ENCODE peak calls at places on chromosomes 4 and X, in eight cellular contexts. K is HepG2, W is HCT116, D is K562, M is Panc1, T is GM12878, B is upper lobe of left lung, F is GM23338. E is an unnamed sample.

GRCh38 chrX:43693602-43694406 is 37.7 kb downstream of the MAOA start:
- ATAC-seq in T (no peak), K (peak), M (no peak), D (no peak), B (no peak), W (no peak), F (no peak), E (no peak)

GRCh38 chrX:54842638-54843037 is 35.1 kb downstream of the MAGED2 start:
- ATAC-seq in K (no peak), W (no peak), M (no peak), T (no peak), B (no peak), D (no peak), F (no peak), E (no peak)

GRCh38 chrX:45697591-45697990 is 496.9 kb upstream of the DIPK2B start:
- ATAC-seq in F (no peak), K (no peak), D (no peak), T (no peak), W (no peak), M (no peak), B (peak), E (peak)

GRCh38 chrX:68433155-68433980 is at the start of gene OPHN1:
- ATAC-seq in K (peak), D (peak), T (no peak), M (peak), F (peak), B (peak), W (peak), E (peak)

GRCh38 chr4:53863163-53863562 is 201.2 kb downstream of the CHIC2 start:
- ATAC-seq in W (no peak), M (no peak), F (no peak), B (peak), K (no peak), T (no peak), D (no peak), E (no peak)

GRCh38 chr4:40458109-40458508 is 123.0 kb downstream of the CHRNA9 start:
- ATAC-seq in F (no peak), K (peak), B (no peak), T (peak), W (no peak), M (no peak), D (no peak), E (no peak)

GRCh38 chr4:3746701-3747581 is 19.2 kb upstream of the ADRA2C start:
- ATAC-seq in M (no peak), K (no peak), D (no peak), F (no peak), T (no peak), B (no peak), W (peak), E (no peak)

GRCh38 chrX:57925806-57926205 is 15.5 kb upstream of the ZXDA start:
- ATAC-seq in F (no peak), M (no peak), T (no peak), K (no peak), D (no peak), W (no peak), B (no peak), E (no peak)

GRCh38 chr4:6019316-6020263 is 1.4 kb upstream of the C4orf50 start:
- ATAC-seq in K (no peak), M (peak), F (peak), D (peak), T (peak), W (peak), B (peak), E (no peak)

GRCh38 chr4:33200377-33200776 is 2480.2 kb downstream of the PCDH7 start:
- ATAC-seq in W (no peak), M (no peak), B (no peak), F (no peak), T (no peak), D (no peak), K (no peak), E (no peak)

DNA sequence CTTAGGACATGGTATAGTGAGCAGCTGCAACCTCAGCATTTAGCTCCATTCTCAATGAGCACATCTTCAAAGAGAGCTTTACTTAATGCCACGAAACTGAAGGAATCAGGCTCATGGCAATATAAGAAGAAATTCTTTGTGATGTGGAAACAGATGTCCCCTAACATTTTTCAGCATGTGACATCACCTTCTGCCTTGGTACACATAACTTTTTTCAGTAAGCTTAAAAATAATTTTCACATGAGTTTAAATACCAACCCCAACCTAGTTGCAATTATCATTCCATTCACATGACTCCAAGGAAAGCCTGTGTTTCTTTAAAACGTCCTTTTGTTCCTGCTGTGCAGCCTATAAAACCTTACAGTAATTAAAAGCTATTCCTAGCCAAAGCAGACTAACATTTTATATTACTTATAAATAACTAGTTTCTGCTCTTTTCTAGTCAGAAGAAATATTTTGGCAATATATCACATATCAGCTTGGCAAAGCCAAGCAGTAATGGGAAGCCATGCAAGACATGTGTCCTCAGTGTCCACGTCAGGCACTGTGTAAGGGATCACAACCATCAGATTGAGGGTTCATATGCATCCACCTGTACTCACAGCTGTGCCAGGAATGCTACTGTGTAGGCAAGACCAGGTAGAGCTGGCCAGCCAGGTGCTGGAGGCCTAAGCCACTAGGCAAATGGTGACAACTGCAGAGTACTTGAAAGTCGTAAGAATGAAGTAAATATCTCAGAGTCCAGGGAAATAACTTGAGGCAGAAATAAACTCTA is 466.6 kb downstream of the INPP4B start:
- ATAC-seq in T (peak), D (no peak), B (no peak), W (peak), K (no peak), F (peak), M (peak), E (peak)
- TF ChIP-seq POLR2AphosphoS5 in T (no peak), D (no peak), B (no peak), W (no peak), K (no peak), F (no peak), M (no peak), E (peak)

GRCh38 chr4:68905598-68906237 is 45.9 kb downstream of the UGT2A3 start:
- ATAC-seq in T (peak), F (peak), D (no peak), W (no peak), K (peak), M (no peak), B (peak), E (no peak)
- H3K27ac ChIP-seq in T (no peak), F (peak), D (no peak), W (no peak), K (no peak), M (no peak), B (peak), E (peak)

GRCh38 chrX:120672389-120672788 is 42.5 kb upstream of the C1GALT1C1 start:
- ATAC-seq in F (no peak), T (no peak), K (peak), M (no peak), D (peak), B (peak), W (no peak), E (peak)
- TF ChIP-seq POLR2AphosphoS5 in F (no peak), T (no peak), K (no peak), M (no peak), D (no peak), B (no peak), W (no peak), E (peak)

GRCh38 chr4:139709660-139710059 is 44.0 kb downstream of the MGST2 start:
- ATAC-seq in W (no peak), D (no peak), K (no peak), B (no peak), T (no peak), M (no peak), F (no peak), E (no peak)

GRCh38 chr4:139712882-139713281 is 47.3 kb downstream of the MGST2 start:
- ATAC-seq in F (no peak), K (no peak), B (no peak), D (no peak), T (no peak), M (no peak), W (no peak), E (no peak)

GRCh38 chr4:139715721-139716391 is 50.2 kb downstream of the MGST2 start:
- ATAC-seq in K (no peak), T (no peak), D (no peak), W (no peak), F (no peak), B (no peak), M (no peak), E (no peak)

GRCh38 chr4:139710073-139710472 is 44.5 kb downstream of the MGST2 start:
- ATAC-seq in B (no peak), D (no peak), F (no peak), K (no peak), T (no peak), W (no peak), M (no peak), E (no peak)

GRCh38 chr4:139711461-139711860 is 45.8 kb downstream of the MGST2 start:
- ATAC-seq in M (no peak), T (no peak), F (no peak), W (no peak), B (no peak), D (no peak), K (no peak), E (no peak)
- H3K27ac ChIP-seq in M (no peak), T (no peak), F (no peak), W (no peak), B (no peak), D (no peak), K (no peak), E (peak)

GRCh38 chr4:11426716-11427115 is 2.0 kb downstream of the HS3ST1 start:
- ATAC-seq in D (no peak), K (no peak), W (no peak), M (no peak), B (no peak), F (no peak), T (no peak), E (no peak)

GRCh38 chr4:11428161-11428700 is 463 bp downstream of the HS3ST1 start:
- ATAC-seq in T (peak), F (peak), W (peak), B (peak), M (no peak), K (no peak), D (no peak), E (no peak)

GRCh38 chr4:11429646-11430045 is 952 bp upstream of the HS3ST1 start:
- ATAC-seq in K (no peak), D (no peak), M (no peak), T (no peak), W (no peak), F (no peak), B (no peak), E (no peak)

GRCh38 chr4:11427201-11427996 is 1.3 kb downstream of the HS3ST1 start:
- ATAC-seq in F (peak), D (no peak), W (no peak), K (no peak), B (no peak), M (no peak), T (peak), E (no peak)

DNA sequence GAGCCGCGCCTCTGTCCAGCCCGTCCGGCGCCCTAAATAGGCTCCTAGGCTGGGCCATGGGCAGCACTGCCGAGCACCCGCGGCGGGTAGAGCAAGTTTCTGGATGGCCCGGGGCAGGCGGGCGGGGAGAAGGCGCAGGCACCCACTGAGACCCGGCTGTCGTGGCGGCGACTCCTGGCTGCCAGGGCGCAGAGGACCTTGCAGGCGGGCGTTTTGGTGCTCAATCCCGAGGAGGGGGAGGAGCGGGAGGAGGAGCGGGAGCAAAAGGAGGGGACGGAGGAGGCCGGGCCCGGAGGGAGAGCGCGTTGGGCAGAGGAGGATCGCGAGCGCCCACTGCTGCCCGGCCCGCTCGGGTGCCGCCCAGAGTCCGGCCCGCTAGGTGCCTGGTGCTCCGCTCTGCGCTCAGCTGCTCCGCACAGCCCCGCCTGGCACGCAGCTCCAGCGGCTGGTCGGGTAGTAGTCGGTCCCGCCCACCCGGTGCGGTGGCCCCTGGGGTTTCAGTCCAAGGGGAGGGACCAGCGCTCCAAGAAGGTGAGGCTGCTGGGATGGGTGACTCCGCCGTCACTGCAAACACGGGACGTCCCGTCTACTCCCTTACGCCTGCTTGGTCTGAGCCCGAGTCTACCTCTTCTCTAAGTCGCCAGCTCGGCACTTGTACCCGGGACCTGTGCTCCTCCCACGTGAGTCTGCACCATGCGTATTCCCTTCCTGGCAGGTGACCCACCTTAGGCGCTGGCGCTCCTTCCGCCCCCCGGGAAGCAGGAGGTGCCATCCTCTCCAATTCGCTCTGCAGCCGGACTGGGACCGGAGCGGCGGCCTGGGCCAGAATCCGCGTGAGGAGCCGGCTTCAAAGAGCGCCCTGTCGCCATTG is at the start of gene HS3ST1:
- ATAC-seq in K (peak), B (peak), M (peak), T (peak), D (peak), W (peak), F (peak), E (peak)
- TF ChIP-seq POLR2AphosphoS5 in K (no peak), B (no peak), M (no peak), T (no peak), D (no peak), W (peak), F (peak), E (no peak)

GRCh38 chrX:119638725-119639471 is 32.7 kb upstream of the NKRF start:
- ATAC-seq in W (no peak), M (no peak), B (no peak), F (no peak), K (no peak), D (no peak), T (peak), E (no peak)

GRCh38 chrX:119636419-119636818 is 30.2 kb upstream of the NKRF start:
- ATAC-seq in B (no peak), M (no peak), W (no peak), K (no peak), D (no peak), T (peak), F (no peak), E (no peak)

GRCh38 chrX:119643696-119644095 is 37.5 kb upstream of the NKRF start:
- ATAC-seq in W (no peak), D (no peak), M (no peak), K (no peak), B (no peak), T (no peak), F (no peak), E (no peak)

GRCh38 chrX:119635799-119636198 is 29.6 kb upstream of the NKRF start:
- ATAC-seq in B (no peak), W (no peak), F (peak), M (no peak), T (no peak), K (no peak), D (no peak), E (no peak)

GRCh38 chrX:119640621-119641020 is 34.4 kb upstream of the NKRF start:
- ATAC-seq in D (no peak), W (no peak), K (no peak), B (no peak), M (no peak), F (no peak), T (peak), E (no peak)
- H3K27ac ChIP-seq in D (no peak), W (no peak), K (no peak), B (no peak), M (no peak), F (no peak), T (peak), E (no peak)

DNA sequence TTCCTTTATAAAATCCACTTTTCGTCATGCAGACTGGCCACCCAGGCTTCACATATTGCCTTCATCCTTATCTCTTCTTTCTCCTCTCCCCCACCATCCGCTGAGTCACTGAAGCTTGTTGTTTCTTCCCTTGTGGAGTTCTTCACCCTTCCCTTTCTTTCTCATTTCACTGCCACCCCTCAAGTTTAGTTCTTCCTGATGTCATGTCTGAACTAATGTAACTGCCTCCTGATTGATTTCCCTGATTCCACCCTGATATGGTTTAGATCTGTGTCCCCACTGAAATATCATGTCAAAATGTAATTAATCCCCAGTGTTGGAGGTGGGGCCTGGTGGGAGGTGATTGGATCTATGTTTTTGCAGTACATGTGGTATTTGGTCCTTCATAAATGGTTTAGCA is 151.4 kb downstream of the CPEB2 start:
- ATAC-seq in K (no peak), W (no peak), M (no peak), F (no peak), T (no peak), D (peak), B (no peak), E (no peak)
- TF ChIP-seq POLR2AphosphoS5 in K (no peak), W (no peak), M (no peak), F (no peak), T (no peak), D (no peak), B (no peak), E (no peak)

GRCh38 chrX:130108647-130109428 is 1.5 kb downstream of the ELF4 start:
- ATAC-seq in D (peak), F (peak), W (peak), M (peak), B (peak), K (peak), T (peak), E (peak)

GRCh38 chrX:130109429-130110378 is 593 bp downstream of the ELF4 start:
- ATAC-seq in D (peak), B (peak), W (peak), F (peak), M (peak), T (peak), K (peak), E (peak)

GRCh38 chrX:130111935-130112221 is 1.6 kb upstream of the ELF4 start:
- ATAC-seq in B (no peak), T (no peak), M (no peak), F (no peak), D (no peak), K (no peak), W (no peak), E (no peak)

GRCh38 chrX:130110379-130111219 is at the start of gene ELF4:
- ATAC-seq in D (peak), F (peak), K (peak), W (peak), M (peak), B (peak), T (peak), E (peak)

GRCh38 chrX:130111220-130111934 is 1.1 kb upstream of the ELF4 start:
- ATAC-seq in F (peak), T (no peak), M (peak), B (no peak), D (peak), W (peak), K (peak), E (no peak)
- H3K27ac ChIP-seq in F (no peak), T (no peak), M (peak), B (peak), D (peak), W (peak), K (no peak), E (no peak)

E was measured in gastroesophageal sphincter.